ENCODE peak calls at places on chromosomes 5 and 9, in nine cellular contexts. One of them, this sample, is unnamed.

GRCh38 chr9:1005043-1005667 is 28.7 kb downstream of the DMRT3 start:
- DNase-seq in psoas muscle: no peak
- DNase-seq in AG09319: peak; percentile 11
- DNase-seq in PC-3: peak; percentile 72
- DNase-seq in dorsolateral prefrontal cortex: no peak
- DNase-seq in HCT116: peak; percentile 24
- DNase-seq in GM20000: peak; percentile 60
- DNase-seq in neural crest cell: peak; percentile 18
- DNase-seq in B cell: no peak
- DNase-seq in this sample: peak; percentile 32

GRCh38 chr9:18922161-18922910 is 110.7 kb downstream of the SAXO1 start:
- DNase-seq in psoas muscle: no peak
- DNase-seq in AG09319: no peak
- DNase-seq in PC-3: no peak
- DNase-seq in dorsolateral prefrontal cortex: no peak
- DNase-seq in HCT116: no peak
- DNase-seq in GM20000: no peak
- DNase-seq in neural crest cell: no peak
- DNase-seq in B cell: no peak
- DNase-seq in this sample: no peak

GRCh38 chr9:114588150-114588663 is 638 bp downstream of the ATP6V1G1 start:
- DNase-seq in psoas muscle: peak; percentile 57
- DNase-seq in AG09319: no peak
- DNase-seq in PC-3: no peak
- DNase-seq in dorsolateral prefrontal cortex: no peak
- DNase-seq in HCT116: no peak
- DNase-seq in GM20000: no peak
- DNase-seq in neural crest cell: no peak
- DNase-seq in B cell: no peak
- DNase-seq in this sample: no peak

GRCh38 chr9:14278291-14278721 is 35.6 kb downstream of the NFIB start:
- DNase-seq in psoas muscle: no peak
- DNase-seq in AG09319: peak; percentile 46
- DNase-seq in PC-3: peak; percentile 34
- DNase-seq in dorsolateral prefrontal cortex: no peak
- DNase-seq in HCT116: no peak
- DNase-seq in GM20000: no peak
- DNase-seq in neural crest cell: no peak
- DNase-seq in B cell: no peak
- DNase-seq in this sample: peak; percentile 70

GRCh38 chr5:15009420-15009819 is 137.8 kb upstream of the ANKH start:
- DNase-seq in psoas muscle: no peak
- DNase-seq in AG09319: peak; percentile 29
- DNase-seq in PC-3: peak; percentile 98
- DNase-seq in dorsolateral prefrontal cortex: no peak
- DNase-seq in HCT116: peak; percentile 51
- DNase-seq in GM20000: no peak
- DNase-seq in neural crest cell: no peak
- DNase-seq in B cell: no peak
- DNase-seq in this sample: peak; percentile 68

GRCh38 chr5:117230375-117230774 is 655.8 kb upstream of the SEMA6A start:
- DNase-seq in psoas muscle: no peak
- DNase-seq in AG09319: no peak
- DNase-seq in PC-3: no peak
- DNase-seq in dorsolateral prefrontal cortex: no peak
- DNase-seq in HCT116: no peak
- DNase-seq in GM20000: no peak
- DNase-seq in neural crest cell: no peak
- DNase-seq in B cell: no peak
- DNase-seq in this sample: no peak

GRCh38 chr9:83199240-83199639 is 136.3 kb upstream of the RASEF start:
- DNase-seq in psoas muscle: no peak
- DNase-seq in AG09319: peak; percentile 25
- DNase-seq in PC-3: peak; percentile 56
- DNase-seq in dorsolateral prefrontal cortex: peak; percentile 63
- DNase-seq in HCT116: peak; percentile 16
- DNase-seq in GM20000: no peak
- DNase-seq in neural crest cell: peak; percentile 22
- DNase-seq in B cell: no peak
- DNase-seq in this sample: peak; percentile 60

GRCh38 chr9:127574089-127574921 is 37.8 kb upstream of the STXBP1 start:
- DNase-seq in psoas muscle: no peak
- DNase-seq in AG09319: no peak
- DNase-seq in PC-3: peak; percentile 93
- DNase-seq in dorsolateral prefrontal cortex: no peak
- DNase-seq in HCT116: no peak
- DNase-seq in GM20000: no peak
- DNase-seq in neural crest cell: no peak
- DNase-seq in B cell: no peak
- DNase-seq in this sample: no peak

GRCh38 chr5:43889238-43889637 is 286.3 kb downstream of the NNT start:
- DNase-seq in psoas muscle: no peak
- DNase-seq in AG09319: no peak
- DNase-seq in PC-3: no peak
- DNase-seq in dorsolateral prefrontal cortex: no peak
- DNase-seq in HCT116: no peak
- DNase-seq in GM20000: no peak
- DNase-seq in neural crest cell: no peak
- DNase-seq in B cell: no peak
- DNase-seq in this sample: no peak

GRCh38 chr9:32589083-32589713 is 16.2 kb upstream of the NDUFB6 start:
- DNase-seq in psoas muscle: no peak
- DNase-seq in AG09319: no peak
- DNase-seq in PC-3: peak; percentile 68
- DNase-seq in dorsolateral prefrontal cortex: no peak
- DNase-seq in HCT116: peak; percentile 38
- DNase-seq in GM20000: peak; percentile 55
- DNase-seq in neural crest cell: no peak
- DNase-seq in B cell: peak; percentile 27
- DNase-seq in this sample: peak; percentile 62

GRCh38 chr5:55766408-55766807 is 28.5 kb downstream of the DDX4 start:
- DNase-seq in psoas muscle: no peak
- DNase-seq in AG09319: no peak
- DNase-seq in PC-3: no peak
- DNase-seq in dorsolateral prefrontal cortex: no peak
- DNase-seq in HCT116: no peak
- DNase-seq in GM20000: no peak
- DNase-seq in neural crest cell: no peak
- DNase-seq in B cell: no peak
- DNase-seq in this sample: no peak

GRCh38 chr9:104544644-104545043 is 8.0 kb upstream of the OR13C3 start:
- DNase-seq in psoas muscle: no peak
- DNase-seq in AG09319: no peak
- DNase-seq in PC-3: no peak
- DNase-seq in dorsolateral prefrontal cortex: no peak
- DNase-seq in HCT116: no peak
- DNase-seq in GM20000: no peak
- DNase-seq in neural crest cell: no peak
- DNase-seq in B cell: no peak
- DNase-seq in this sample: no peak

GRCh38 chr9:126989847-126990821 is 75.6 kb downstream of the RALGPS1 start:
- DNase-seq in psoas muscle: peak; percentile 81
- DNase-seq in AG09319: no peak
- DNase-seq in PC-3: no peak
- DNase-seq in dorsolateral prefrontal cortex: no peak
- DNase-seq in HCT116: no peak
- DNase-seq in GM20000: no peak
- DNase-seq in neural crest cell: no peak
- DNase-seq in B cell: no peak
- DNase-seq in this sample: peak; percentile 35

GRCh38 chr9:2291980-2292704 is 277.0 kb downstream of the SMARCA2 start:
- DNase-seq in psoas muscle: peak; percentile 73
- DNase-seq in AG09319: no peak
- DNase-seq in PC-3: peak; percentile 55
- DNase-seq in dorsolateral prefrontal cortex: no peak
- DNase-seq in HCT116: no peak
- DNase-seq in GM20000: no peak
- DNase-seq in neural crest cell: no peak
- DNase-seq in B cell: no peak
- DNase-seq in this sample: no peak

GRCh38 chr5:140251527-140251973 is 51.4 kb downstream of the PFDN1 start:
- DNase-seq in psoas muscle: no peak
- DNase-seq in AG09319: no peak
- DNase-seq in PC-3: peak; percentile 96
- DNase-seq in dorsolateral prefrontal cortex: no peak
- DNase-seq in HCT116: peak; percentile 67
- DNase-seq in GM20000: no peak
- DNase-seq in neural crest cell: no peak
- DNase-seq in B cell: peak; percentile 31
- DNase-seq in this sample: peak; percentile 46

GRCh38 chr9:138063033-138063432 is 185.5 kb downstream of the CACNA1B start:
- DNase-seq in psoas muscle: no peak
- DNase-seq in AG09319: no peak
- DNase-seq in PC-3: no peak
- DNase-seq in dorsolateral prefrontal cortex: no peak
- DNase-seq in HCT116: no peak
- DNase-seq in GM20000: no peak
- DNase-seq in neural crest cell: no peak
- DNase-seq in B cell: no peak
- DNase-seq in this sample: no peak

GRCh38 chr9:105681724-105682123 is 12.6 kb upstream of the TMEM38B start:
- DNase-seq in psoas muscle: no peak
- DNase-seq in AG09319: peak; percentile 2
- DNase-seq in PC-3: peak; percentile 62
- DNase-seq in dorsolateral prefrontal cortex: no peak
- DNase-seq in HCT116: no peak
- DNase-seq in GM20000: no peak
- DNase-seq in neural crest cell: no peak
- DNase-seq in B cell: no peak
- DNase-seq in this sample: no peak

GRCh38 chr5:80565330-80565729 is 4.8 kb downstream of the ANKRD34B start:
- DNase-seq in psoas muscle: no peak
- DNase-seq in AG09319: no peak
- DNase-seq in PC-3: peak; percentile 13
- DNase-seq in dorsolateral prefrontal cortex: no peak
- DNase-seq in HCT116: no peak
- DNase-seq in GM20000: no peak
- DNase-seq in neural crest cell: no peak
- DNase-seq in B cell: no peak
- DNase-seq in this sample: no peak

GRCh38 chr9:112000743-112001142 is 104.1 kb downstream of the UGCG start:
- DNase-seq in psoas muscle: no peak
- DNase-seq in AG09319: no peak
- DNase-seq in PC-3: no peak
- DNase-seq in dorsolateral prefrontal cortex: no peak
- DNase-seq in HCT116: no peak
- DNase-seq in GM20000: no peak
- DNase-seq in neural crest cell: no peak
- DNase-seq in B cell: no peak
- DNase-seq in this sample: no peak
- TF ChIP-seq CTCF in psoas muscle: no peak
- TF ChIP-seq CTCF in AG09319: no peak
- TF ChIP-seq CTCF in PC-3: no peak
- TF ChIP-seq CTCF in dorsolateral prefrontal cortex: no peak
- TF ChIP-seq CTCF in HCT116: no peak
- TF ChIP-seq CTCF in GM20000: no peak
- TF ChIP-seq CTCF in neural crest cell: no peak
- TF ChIP-seq CTCF in B cell: no peak
- TF ChIP-seq CTCF in this sample: no peak

DNA sequence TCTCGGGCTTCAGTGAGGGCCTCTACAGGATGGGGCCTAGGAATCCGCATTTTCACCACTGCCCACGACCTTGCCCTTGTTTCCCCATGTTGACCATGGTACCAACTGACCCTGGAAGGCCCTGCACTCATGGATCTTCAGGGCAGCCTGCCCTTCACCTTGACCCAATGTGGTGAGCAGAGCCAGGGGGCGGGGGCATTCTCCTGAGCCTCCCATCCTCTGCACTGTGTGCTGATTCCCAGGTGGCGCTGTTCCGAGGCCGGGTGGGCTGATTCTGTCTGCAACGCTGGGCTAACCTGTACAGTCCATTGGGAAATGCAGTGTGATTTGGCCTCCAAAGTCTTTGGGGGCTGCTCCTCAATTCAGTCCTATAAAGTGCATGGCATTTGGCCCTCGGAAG is 68.7 kb downstream of the SHB start:
- DNase-seq in psoas muscle: no peak
- DNase-seq in AG09319: no peak
- DNase-seq in PC-3: no peak
- DNase-seq in dorsolateral prefrontal cortex: no peak
- DNase-seq in HCT116: no peak
- DNase-seq in GM20000: no peak
- DNase-seq in neural crest cell: no peak
- DNase-seq in B cell: no peak
- DNase-seq in this sample: no peak
- TF ChIP-seq CTCF in psoas muscle: no peak
- TF ChIP-seq CTCF in AG09319: no peak
- TF ChIP-seq CTCF in PC-3: peak; percentile 43
- TF ChIP-seq CTCF in dorsolateral prefrontal cortex: no peak
- TF ChIP-seq CTCF in HCT116: no peak
- TF ChIP-seq CTCF in GM20000: peak; percentile 12
- TF ChIP-seq CTCF in neural crest cell: no peak
- TF ChIP-seq CTCF in B cell: no peak
- TF ChIP-seq CTCF in this sample: no peak

GRCh38 chr5:143030349-143030748 is 260.2 kb downstream of the ARHGAP26 start:
- DNase-seq in psoas muscle: no peak
- DNase-seq in AG09319: no peak
- DNase-seq in PC-3: no peak
- DNase-seq in dorsolateral prefrontal cortex: no peak
- DNase-seq in HCT116: no peak
- DNase-seq in GM20000: no peak
- DNase-seq in neural crest cell: no peak
- DNase-seq in B cell: peak; percentile 42
- DNase-seq in this sample: no peak
- TF ChIP-seq CTCF in psoas muscle: no peak
- TF ChIP-seq CTCF in AG09319: no peak
- TF ChIP-seq CTCF in PC-3: no peak
- TF ChIP-seq CTCF in dorsolateral prefrontal cortex: no peak
- TF ChIP-seq CTCF in HCT116: no peak
- TF ChIP-seq CTCF in GM20000: no peak
- TF ChIP-seq CTCF in neural crest cell: no peak
- TF ChIP-seq CTCF in B cell: no peak
- TF ChIP-seq CTCF in this sample: no peak

GRCh38 chr5:57277085-57277484 is 103.2 kb downstream of the GPBP1 start:
- DNase-seq in psoas muscle: no peak
- DNase-seq in AG09319: no peak
- DNase-seq in PC-3: peak; percentile 50
- DNase-seq in dorsolateral prefrontal cortex: no peak
- DNase-seq in HCT116: peak; percentile 13
- DNase-seq in GM20000: peak; percentile 9
- DNase-seq in neural crest cell: no peak
- DNase-seq in B cell: no peak
- DNase-seq in this sample: peak; percentile 16
- TF ChIP-seq CTCF in psoas muscle: no peak
- TF ChIP-seq CTCF in AG09319: peak; percentile 25
- TF ChIP-seq CTCF in PC-3: peak; percentile 55
- TF ChIP-seq CTCF in dorsolateral prefrontal cortex: peak; percentile 28
- TF ChIP-seq CTCF in HCT116: peak; percentile 54
- TF ChIP-seq CTCF in GM20000: no peak
- TF ChIP-seq CTCF in neural crest cell: peak; percentile 56
- TF ChIP-seq CTCF in B cell: no peak
- TF ChIP-seq CTCF in this sample: no peak

DNA sequence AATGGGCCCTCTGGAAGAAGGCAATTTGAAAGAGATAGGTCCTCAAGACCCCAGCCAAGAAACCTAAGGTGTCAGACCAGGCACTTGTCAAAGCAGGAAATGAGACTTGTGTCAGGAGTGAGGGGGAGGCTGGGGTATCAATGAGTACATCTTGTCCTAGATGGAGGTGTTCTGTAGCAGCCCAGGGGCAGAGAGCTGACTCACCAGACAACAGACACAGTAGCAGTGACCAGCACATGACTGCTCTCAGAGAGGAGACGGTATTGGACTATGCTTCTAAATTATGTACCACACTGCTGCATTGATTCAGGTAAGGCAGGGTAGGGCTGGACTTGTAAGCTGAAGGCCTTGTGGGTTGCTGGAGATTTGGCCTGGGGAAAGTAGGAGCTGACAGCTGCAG is 551.2 kb upstream of the KLF4 start:
- DNase-seq in psoas muscle: no peak
- DNase-seq in AG09319: no peak
- DNase-seq in PC-3: peak; percentile 64
- DNase-seq in dorsolateral prefrontal cortex: no peak
- DNase-seq in HCT116: no peak
- DNase-seq in GM20000: no peak
- DNase-seq in neural crest cell: no peak
- DNase-seq in B cell: no peak
- DNase-seq in this sample: no peak
- TF ChIP-seq CTCF in psoas muscle: no peak
- TF ChIP-seq CTCF in AG09319: no peak
- TF ChIP-seq CTCF in PC-3: no peak
- TF ChIP-seq CTCF in dorsolateral prefrontal cortex: no peak
- TF ChIP-seq CTCF in HCT116: no peak
- TF ChIP-seq CTCF in GM20000: no peak
- TF ChIP-seq CTCF in neural crest cell: no peak
- TF ChIP-seq CTCF in B cell: no peak
- TF ChIP-seq CTCF in this sample: no peak